ENCODE peak calls at places on chromosomes 12 and 14, in six cellular contexts. F is SW 1271; E is NCI-H1417; G is AG10803; V is activated effector memory CD4-positive, alpha-beta T cell treated with anti-CD3 and anti-CD28 coated beads, Interleukin-2, amount 50 U/mL, for 16 hours; H is HTR-8/SVneo. A is an unnamed sample.

GRCh38 chr14:74574092-74574438 is 38.0 kb downstream of the LTBP2 start:
- DNase-seq in E (no peak), V (no peak), F (no peak), G (no peak), H (no peak), A (no peak)

GRCh38 chr14:57420986-57421385 is 30.6 kb downstream of the NAA30 start:
- DNase-seq in E (no peak), F (no peak), H (no peak), G (peak; percentile 4), V (no peak), A (no peak)

GRCh38 chr14:91506226-91506625 is 3.9 kb downstream of the PPP4R3A start:
- DNase-seq in E (no peak), H (no peak), V (no peak), G (no peak), F (no peak), A (no peak)

GRCh38 chr12:124919646-124920352 is 5.3 kb upstream of the UBC start:
- DNase-seq in G (peak; percentile 34), E (no peak), V (peak; percentile 79), H (no peak), F (no peak), A (no peak)

GRCh38 chr14:69605761-69606160 is 5.6 kb upstream of the SUSD6 start:
- DNase-seq in G (no peak), F (no peak), E (peak; percentile 27), H (no peak), V (no peak), A (no peak)

GRCh38 chr14:92880851-92881250 is 42.1 kb upstream of the CHGA start:
- DNase-seq in V (no peak), H (peak; percentile 40), G (peak; percentile 23), E (peak; percentile 72), F (no peak), A (no peak)

GRCh38 chr12:49537231-49537708 is 1.6 kb upstream of the KCNH3 start:
- DNase-seq in G (no peak), H (no peak), E (peak; percentile 78), F (no peak), V (no peak), A (no peak)

GRCh38 chr12:2264622-2265306 is 212.0 kb downstream of the CACNA1C start:
- DNase-seq in E (no peak), H (peak; percentile 90), G (peak; percentile 99), F (no peak), V (no peak), A (no peak)

GRCh38 chr12:29763301-29763683 is 20.4 kb downstream of the TMTC1 start:
- DNase-seq in V (no peak), G (no peak), F (no peak), E (no peak), H (no peak), A (no peak)

GRCh38 chr14:34231626-34232025 is 230.4 kb downstream of the SPTSSA start:
- DNase-seq in E (no peak), F (no peak), H (no peak), G (peak; percentile 13), V (no peak), A (no peak)

GRCh38 chr12:132222096-132222807 is 78.0 kb downstream of the NOC4L start:
- DNase-seq in E (peak; percentile 67), G (peak; percentile 66), F (peak; percentile 65), H (peak; percentile 65), V (peak; percentile 68), A (no peak)

GRCh38 chr12:41437578-41437977 is 249.5 kb downstream of the PDZRN4 start:
- DNase-seq in E (peak; percentile 31), V (no peak), G (no peak), F (no peak), H (no peak), A (no peak)

GRCh38 chr14:105216490-105217247 is 31.7 kb upstream of the BTBD6 start:
- DNase-seq in F (no peak), G (no peak), H (no peak), V (no peak), E (no peak), A (no peak)

GRCh38 chr12:1583421-1584078 is 10.8 kb downstream of the FBXL14 start:
- DNase-seq in V (peak; percentile 80), H (peak; percentile 96), F (peak; percentile 88), G (peak; percentile 91), E (peak; percentile 95), A (peak; percentile 68)

GRCh38 chr14:102474934-102475333 is 34.6 kb downstream of the ANKRD9 start:
- DNase-seq in G (peak; percentile 76), V (no peak), F (no peak), E (no peak), H (no peak), A (no peak)

GRCh38 chr14:95464524-95464923 is 51.9 kb downstream of the SYNE3 start:
- DNase-seq in H (no peak), F (no peak), E (peak; percentile 42), G (no peak), V (no peak), A (no peak)

GRCh38 chr12:89450922-89451321 is 73.7 kb downstream of the GALNT4 start:
- DNase-seq in H (peak; percentile 26), V (no peak), G (peak; percentile 90), F (peak; percentile 63), E (no peak), A (peak; percentile 73)

GRCh38 chr12:27841392-27841882 is 61.4 kb upstream of the MANSC4 start:
- DNase-seq in G (no peak), F (no peak), H (peak; percentile 53), E (peak; percentile 37), V (no peak), A (no peak)

GRCh38 chr12:113241191-113242017 is 20.1 kb downstream of the TPCN1 start:
- DNase-seq in F (peak; percentile 68), V (no peak), E (peak; percentile 92), H (peak; percentile 63), G (peak; percentile 98), A (no peak)

GRCh38 chr14:65933400-65934068 is 521.0 kb downstream of the FUT8 start:
- DNase-seq in V (no peak), F (no peak), H (no peak), G (no peak), E (no peak), A (no peak)

GRCh38 chr14:69439516-69440270 is 41.2 kb downstream of the SLC39A9 start:
- DNase-seq in G (no peak), H (no peak), V (no peak), F (no peak), E (no peak), A (no peak)

GRCh38 chr12:12523229-12523628 is 39.4 kb downstream of the DUSP16 start:
- DNase-seq in E (no peak), H (no peak), F (no peak), V (no peak), G (no peak), A (no peak)

GRCh38 chr12:176321-177181 is 37.4 kb downstream of the SLC6A12 start:
- DNase-seq in V (no peak), F (no peak), E (no peak), G (peak; percentile 57), H (peak; percentile 48), A (no peak)

A was measured in pulmonary artery endothelial cell.